ENCODE peak calls at places on chromosomes 13 and 19, in four cellular contexts. C is IMR-90, O is neuronal stem cell, Q is H1. A is an unnamed sample.

GRCh38 chr19:4098493-4098892 is 25.4 kb downstream of the MAP2K2 start:
- DNase-seq in C (no peak), O (no peak), Q (no peak), A (no peak)

GRCh38 chr19:28296506-28296905 is 916.4 kb downstream of the UQCRFS1 start:
- DNase-seq in C (no peak), O (no peak), Q (no peak), A (no peak)

GRCh38 chr13:50006426-50007135 is 8.7 kb upstream of the KCNRG start:
- DNase-seq in C (peak), O (no peak), Q (no peak), A (no peak)

GRCh38 chr13:77029436-77029835 is 2.5 kb upstream of the FBXL3 start:
- DNase-seq in C (no peak), O (no peak), Q (no peak), A (no peak)

GRCh38 chr19:29667941-29668340 is 2.7 kb downstream of the PLEKHF1 start:
- DNase-seq in C (no peak), O (no peak), Q (no peak), A (no peak)

GRCh38 chr19:15432018-15432494 is 13.3 kb upstream of the AKAP8L start:
- DNase-seq in C (no peak), O (no peak), Q (no peak), A (no peak)

GRCh38 chr13:28161370-28161769 is 23.0 kb downstream of the PAN3 start:
- DNase-seq in C (peak), O (no peak), Q (no peak), A (peak)

GRCh38 chr13:79678100-79678499 is 197.1 kb downstream of the NDFIP2 start:
- DNase-seq in C (peak), O (no peak), Q (no peak), A (no peak)

GRCh38 chr13:74657765-74658164 is 523.6 kb upstream of the KLF12 start:
- DNase-seq in C (no peak), O (no peak), Q (no peak), A (no peak)

GRCh38 chr13:93217701-93218100 is 8.9 kb upstream of the GPC6 start:
- DNase-seq in C (no peak), O (no peak), Q (no peak), A (no peak)

GRCh38 chr13:42401376-42401775 is 129.4 kb downstream of the AKAP11 start:
- DNase-seq in C (no peak), O (no peak), Q (no peak), A (no peak)

GRCh38 chr13:50599927-50600326 is 243.6 kb downstream of the DLEU7 start:
- DNase-seq in C (no peak), O (no peak), Q (no peak), A (no peak)

GRCh38 chr13:32210081-32210480 is 105.1 kb downstream of the ZAR1L start:
- DNase-seq in C (no peak), O (no peak), Q (no peak), A (no peak)

GRCh38 chr19:42289556-42290041 is 12.3 kb upstream of the PRR19 start:
- DNase-seq in C (no peak), O (no peak), Q (no peak), A (no peak)

GRCh38 chr19:53792721-53793433 is 31.2 kb downstream of the NLRP12 start:
- DNase-seq in C (peak), O (peak), Q (peak), A (peak)

GRCh38 chr19:54609356-54609791 is 15.9 kb downstream of the LILRA1 start:
- DNase-seq in C (no peak), O (no peak), Q (no peak), A (no peak)

GRCh38 chr19:47074621-47075020 is 26.2 kb upstream of the TMEM160 start:
- DNase-seq in C (no peak), O (no peak), Q (no peak), A (no peak)

GRCh38 chr13:90640976-90641375 is 706.5 kb upstream of the MIR17HG start:
- DNase-seq in C (no peak), O (no peak), Q (no peak), A (no peak)

GRCh38 chr19:10318807-10319426 is 3.1 kb upstream of the FDX2 start:
- DNase-seq in C (no peak), O (no peak), Q (no peak), A (no peak)

GRCh38 chr19:45593520-45593919 is 8.5 kb downstream of the GPR4 start:
- DNase-seq in C (no peak), O (no peak), Q (no peak), A (no peak)

GRCh38 chr13:21971662-21972635 is 301.1 kb downstream of the FGF9 start:
- DNase-seq in C (peak), O (no peak), Q (no peak), A (no peak)

GRCh38 chr19:14565765-14566711 is 5.8 kb downstream of the NDUFB7 start:
- DNase-seq in C (no peak), O (no peak), Q (no peak), A (no peak)

GRCh38 chr19:5484398-5485285 is 29.4 kb downstream of the ZNRF4 start:
- DNase-seq in C (peak), O (no peak), Q (no peak), A (no peak)

GRCh38 chr13:30927595-30927994 is 4.9 kb upstream of the TEX26 start:
- DNase-seq in C (no peak), O (no peak), Q (no peak), A (no peak)

GRCh38 chr13:49000247-49000646 is 24.5 kb downstream of the FNDC3A start:
- DNase-seq in C (no peak), O (no peak), Q (no peak), A (no peak)

GRCh38 chr13:48994731-48995130 is 19.0 kb downstream of the FNDC3A start:
- DNase-seq in C (peak), O (no peak), Q (no peak), A (no peak)

GRCh38 chr13:48993150-48993549 is 17.4 kb downstream of the FNDC3A start:
- DNase-seq in C (no peak), O (no peak), Q (no peak), A (no peak)

DNA sequence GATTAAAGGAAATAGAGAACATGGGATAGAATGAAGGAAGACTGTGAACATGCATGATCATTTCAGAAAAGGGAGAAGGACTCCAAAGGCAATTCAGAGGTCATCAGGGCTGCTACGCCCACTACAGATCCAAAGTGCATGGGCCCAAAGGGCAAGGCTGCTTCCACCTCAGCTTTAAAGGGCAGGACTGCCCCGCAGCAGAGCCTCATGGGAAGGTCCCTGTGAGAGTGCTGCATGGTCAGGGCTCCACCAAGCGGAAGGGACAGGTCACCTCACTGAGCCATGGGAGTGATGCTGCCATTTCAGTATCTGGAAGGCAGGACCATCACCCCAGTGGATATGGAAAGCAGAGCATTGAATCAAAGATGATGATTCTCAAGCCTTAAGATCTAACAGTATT is 23.2 kb downstream of the FNDC3A start:
- DNase-seq in C (no peak), O (no peak), Q (no peak), A (no peak)
- H3K18ac ChIP-seq in C (no peak), O (no peak), Q (no peak), A (no peak)

GRCh38 chr19:50331187-50332013 is 2.2 kb upstream of the KCNC3 start:
- DNase-seq in C (no peak), O (no peak), Q (peak), A (peak)

GRCh38 chr19:50330365-50331078 is 1.3 kb upstream of the KCNC3 start:
- DNase-seq in C (peak), O (peak), Q (peak), A (peak)

GRCh38 chr19:50332264-50333038 is 3.3 kb upstream of the KCNC3 start:
- DNase-seq in C (no peak), O (no peak), Q (peak), A (peak)

GRCh38 chr19:50333235-50333736 is 4.1 kb upstream of the KCNC3 start:
- DNase-seq in C (peak), O (peak), Q (peak), A (peak)

DNA sequence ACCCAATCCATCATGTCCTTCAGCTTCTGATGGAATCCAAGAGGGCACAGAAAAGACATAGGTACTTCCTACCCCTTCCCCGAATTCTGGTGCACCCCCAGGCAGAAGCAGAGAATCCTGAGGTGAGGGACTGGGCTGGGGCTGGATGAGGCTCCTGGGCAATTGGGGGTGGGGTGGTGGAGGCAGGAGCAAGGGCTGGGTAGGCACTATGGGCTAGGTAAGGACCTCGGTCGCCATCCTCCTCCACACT is 2.8 kb upstream of the KCNC3 start:
- DNase-seq in C (no peak), O (no peak), Q (no peak), A (no peak)
- H3K18ac ChIP-seq in C (no peak), O (peak), Q (peak), A (peak)

GRCh38 chr19:32224371-32225244 is 120.8 kb upstream of the ZNF507 start:
- DNase-seq in C (peak), O (peak), Q (peak), A (peak)
- H3K18ac ChIP-seq in C (no peak), O (peak), Q (no peak), A (no peak)

GRCh38 chr13:100987993-100988392 is 313.4 kb upstream of the TMTC4 start:
- DNase-seq in C (peak), O (peak), Q (no peak), A (peak)

GRCh38 chr13:100986571-100986970 is 312.0 kb upstream of the TMTC4 start:
- DNase-seq in C (no peak), O (no peak), Q (no peak), A (no peak)

GRCh38 chr13:100980171-100980570 is 305.6 kb upstream of the TMTC4 start:
- DNase-seq in C (no peak), O (no peak), Q (no peak), A (no peak)

GRCh38 chr13:100983111-100983510 is 308.5 kb upstream of the TMTC4 start:
- DNase-seq in C (no peak), O (no peak), Q (no peak), A (no peak)

DNA sequence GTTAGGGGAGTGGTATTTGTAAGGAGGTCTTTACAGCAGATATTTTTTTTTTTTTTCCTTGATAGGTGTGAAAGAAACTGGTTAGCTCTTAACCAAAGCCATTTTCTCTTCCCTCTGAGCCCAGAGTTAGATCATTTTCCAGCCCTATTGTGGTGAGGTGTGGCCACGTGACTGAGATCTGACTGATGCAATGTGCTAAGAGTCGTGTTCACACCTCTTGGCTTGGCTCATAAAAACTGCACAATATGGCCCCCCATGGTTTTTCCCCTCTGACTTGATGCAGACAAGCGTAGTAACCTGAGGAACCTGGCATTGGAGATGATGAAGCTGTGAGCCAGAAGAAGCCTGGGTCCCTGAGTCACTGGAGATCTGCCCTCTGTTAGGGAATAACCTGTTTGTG is 309.8 kb upstream of the TMTC4 start:
- DNase-seq in C (no peak), O (no peak), Q (no peak), A (no peak)
- H3K18ac ChIP-seq in C (no peak), O (no peak), Q (no peak), A (no peak)

GRCh38 chr13:44362394-44363040 is 11.1 kb upstream of the SERP2 start:
- DNase-seq in C (no peak), O (no peak), Q (no peak), A (no peak)
- H3K18ac ChIP-seq in C (no peak), O (no peak), Q (no peak), A (no peak)

DNA sequence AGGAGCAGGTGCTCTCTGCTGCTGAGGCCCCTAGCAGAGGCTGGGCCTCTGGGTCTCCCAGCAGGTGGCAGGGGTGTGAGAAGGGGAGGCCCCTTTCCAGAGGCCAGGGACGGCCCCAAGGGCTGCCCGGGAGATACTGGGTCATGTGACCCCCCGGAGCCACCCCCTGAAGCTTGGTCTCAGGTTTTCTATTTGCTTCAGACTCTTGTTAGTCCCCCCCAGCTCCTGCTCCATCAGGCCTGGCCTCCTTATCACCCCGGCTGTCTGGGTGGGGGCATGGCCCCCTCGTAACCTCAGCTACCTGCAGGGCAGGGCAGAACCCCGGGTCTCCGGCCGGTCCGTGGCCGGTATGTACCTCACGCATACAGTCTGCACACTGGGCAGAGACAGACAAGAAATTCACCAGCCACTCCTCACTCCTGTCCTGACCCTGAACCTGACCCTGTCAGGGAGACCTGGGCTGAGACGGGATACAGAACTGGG is 13.2 kb upstream of the TCF3 start:
- DNase-seq in C (no peak), O (no peak), Q (no peak), A (no peak)
- H3K18ac ChIP-seq in C (no peak), O (no peak), Q (peak), A (no peak)

DNA sequence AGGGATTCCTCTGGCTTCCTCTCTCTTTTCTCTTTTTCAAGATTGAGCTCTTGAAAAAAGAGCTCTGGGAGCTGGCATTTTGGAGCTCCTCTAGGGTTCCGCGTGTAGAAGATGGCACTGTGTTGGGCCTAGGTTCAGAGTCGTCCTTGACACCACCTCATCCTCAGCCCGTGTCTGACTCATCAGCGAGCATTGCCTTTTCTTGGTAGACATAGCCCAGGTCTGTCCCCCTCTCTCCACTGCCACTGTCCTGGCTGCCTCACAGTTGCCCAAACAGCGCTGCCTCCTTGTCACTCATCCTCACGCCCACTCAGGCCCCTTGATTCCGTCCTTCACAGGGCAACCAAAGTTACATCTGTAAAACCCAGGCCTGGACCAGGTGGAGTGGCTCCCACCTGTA is 24.6 kb downstream of the PAK4 start:
- DNase-seq in C (no peak), O (no peak), Q (no peak), A (no peak)
- H3K18ac ChIP-seq in C (no peak), O (peak), Q (no peak), A (no peak)

DNA sequence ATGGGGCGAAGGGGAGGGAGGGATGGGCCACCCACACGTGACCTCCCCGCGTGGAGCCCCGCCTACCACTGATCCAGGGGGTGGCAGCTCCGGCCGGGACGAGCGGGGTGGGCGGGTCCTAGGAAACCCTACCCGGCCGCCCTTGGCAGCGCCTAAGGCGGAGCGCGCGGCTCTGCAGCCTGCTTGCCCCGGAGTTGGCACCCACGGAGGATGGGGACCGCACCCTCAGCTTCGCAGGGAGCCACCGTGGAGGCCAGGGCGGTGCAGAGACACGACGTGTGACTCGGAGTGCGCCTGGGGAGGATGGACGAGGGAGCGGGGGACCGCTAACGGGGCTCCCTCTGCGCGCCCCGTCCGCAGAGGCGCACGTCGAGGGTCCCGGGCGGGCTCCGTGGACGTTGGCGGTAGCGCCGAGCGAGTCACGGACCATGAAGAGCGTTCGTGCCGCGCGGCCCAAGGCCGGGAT is at the start of gene RGS9BP:
- DNase-seq in C (peak), O (peak), Q (peak), A (peak)
- H3K18ac ChIP-seq in C (no peak), O (peak), Q (peak), A (no peak)

GRCh38 chr13:73072501-73072900 is 13.7 kb downstream of the KLF5 start:
- DNase-seq in C (no peak), O (no peak), Q (no peak), A (no peak)
- H3K18ac ChIP-seq in C (peak), O (no peak), Q (no peak), A (no peak)

GRCh38 chr19:39402417-39403297 is 4.0 kb upstream of the ZFP36 start:
- DNase-seq in C (peak), O (peak), Q (peak), A (peak)
- H3K18ac ChIP-seq in C (peak), O (peak), Q (peak), A (peak)

A was measured in H9.